ENCODE peak calls at places on chromosomes 13 and 19, in nine cellular contexts. I, U, A, O, T, X, B, Q and J are unnamed samples.

GRCh38 chr19:7692417-7693088 is 9.4 kb downstream of the FCER2 start:
- DNase-seq in Q (no peak), I (no peak), U (no peak), T (no peak), B (no peak), X (no peak), O (no peak), A (no peak), J (no peak)

GRCh38 chr13:72643339-72643989 is 84.0 kb downstream of the MZT1 start:
- DNase-seq in T (peak), A (peak), Q (no peak), B (peak), U (no peak), O (no peak), X (peak), I (peak), J (peak)

GRCh38 chr13:33676700-33677048 is 141.3 kb upstream of the RFC3 start:
- DNase-seq in X (peak), B (peak), I (peak), T (peak), U (peak), O (no peak), A (no peak), Q (peak), J (peak)

GRCh38 chr19:30361721-30362120 is 10.5 kb upstream of the ZNF536 start:
- DNase-seq in X (no peak), B (no peak), A (no peak), Q (no peak), O (no peak), I (no peak), U (no peak), T (no peak), J (no peak)

GRCh38 chr13:110506396-110506795 is 55.1 kb downstream of the RAB20 start:
- DNase-seq in Q (no peak), B (no peak), T (peak), X (no peak), I (no peak), U (no peak), O (no peak), A (no peak), J (no peak)

GRCh38 chr19:57171551-57172081 is 4.3 kb upstream of the DUXA start:
- DNase-seq in U (peak), X (peak), T (no peak), B (peak), I (peak), O (no peak), A (no peak), Q (peak), J (peak)

GRCh38 chr13:103703246-103703645 is 637.0 kb upstream of the SLC10A2 start:
- DNase-seq in U (no peak), B (no peak), A (no peak), T (no peak), X (no peak), I (no peak), O (no peak), Q (no peak), J (no peak)

GRCh38 chr19:29841559-29842367 is 30.0 kb downstream of the CCNE1 start:
- DNase-seq in T (peak), U (no peak), B (peak), Q (no peak), O (no peak), X (no peak), I (peak), A (peak), J (peak)

GRCh38 chr19:38710416-38710702 is 33.9 kb downstream of the CAPN12 start:
- DNase-seq in T (no peak), A (no peak), I (no peak), U (no peak), O (no peak), Q (no peak), X (no peak), B (no peak), J (no peak)

GRCh38 chr13:52738719-52739467 is 727 bp downstream of the CNMD start:
- DNase-seq in U (no peak), O (no peak), Q (no peak), X (peak), I (no peak), T (no peak), A (no peak), B (peak), J (no peak)

GRCh38 chr13:100875392-100876043 is 200.9 kb upstream of the TMTC4 start:
- DNase-seq in A (no peak), U (no peak), I (no peak), Q (no peak), T (no peak), B (peak), X (peak), O (peak), J (peak)

GRCh38 chr13:100363351-100363750 is 225.2 kb downstream of the GGACT start:
- DNase-seq in U (no peak), T (no peak), I (no peak), B (peak), O (peak), A (no peak), X (peak), Q (no peak), J (peak)

GRCh38 chr13:73870970-73871935 is 263.0 kb downstream of the KLF12 start:
- DNase-seq in U (no peak), O (peak), A (no peak), X (peak), I (no peak), Q (no peak), T (no peak), B (peak), J (peak)

GRCh38 chr19:12596485-12596884 is 14.1 kb downstream of the ZNF490 start:
- DNase-seq in B (no peak), X (no peak), A (no peak), U (no peak), Q (no peak), T (no peak), O (no peak), I (no peak), J (no peak)

GRCh38 chr19:4369109-4369887 is 25.9 kb downstream of the MPND start:
- DNase-seq in I (peak), B (no peak), Q (no peak), O (no peak), T (no peak), U (no peak), A (peak), X (no peak), J (no peak)

GRCh38 chr19:14556662-14557188 is 15.1 kb downstream of the NDUFB7 start:
- DNase-seq in I (peak), X (peak), A (peak), T (peak), Q (peak), B (peak), O (no peak), U (peak), J (peak)

GRCh38 chr19:45121827-45122345 is 28.9 kb downstream of the PPP1R37 start:
- DNase-seq in A (no peak), Q (no peak), B (no peak), X (no peak), T (no peak), U (no peak), O (no peak), I (no peak), J (no peak)

GRCh38 chr13:95226932-95227718 is 74.1 kb downstream of the ABCC4 start:
- DNase-seq in T (no peak), B (no peak), X (no peak), Q (no peak), A (no peak), U (no peak), I (no peak), O (no peak), J (no peak)

GRCh38 chr13:44299142-44299541 is 74.5 kb upstream of the SERP2 start:
- DNase-seq in I (no peak), X (no peak), T (no peak), O (no peak), Q (no peak), A (no peak), U (no peak), B (no peak), J (no peak)

GRCh38 chr13:70108276-70108845 is at the start of gene KLHL1:
- DNase-seq in A (no peak), Q (no peak), I (no peak), B (no peak), X (no peak), T (no peak), O (no peak), U (no peak), J (no peak)

GRCh38 chr19:14450168-14450874 is 17.2 kb downstream of the PKN1 start:
- DNase-seq in X (peak), U (peak), B (peak), O (no peak), I (peak), A (no peak), Q (no peak), T (peak), J (peak)

GRCh38 chr13:30615851-30616311 is 1.8 kb upstream of the USPL1 start:
- DNase-seq in T (no peak), A (no peak), B (peak), Q (no peak), U (no peak), O (no peak), X (peak), I (no peak), J (peak)

GRCh38 chr19:45477713-45478453 is 10.1 kb downstream of the FOSB start:
- DNase-seq in B (no peak), X (no peak), T (no peak), Q (no peak), U (no peak), A (peak), O (no peak), I (no peak), J (no peak)

GRCh38 chr19:8512115-8512967 is 1.6 kb downstream of the ZNF414 start:
- DNase-seq in I (peak), A (no peak), U (no peak), B (peak), T (peak), O (no peak), X (peak), Q (no peak), J (peak)

GRCh38 chr13:20428666-20429644 is 96.7 kb downstream of the CRYL1 start:
- DNase-seq in I (no peak), X (no peak), Q (no peak), U (no peak), O (no peak), A (no peak), T (no peak), B (no peak), J (no peak)

GRCh38 chr19:23318143-23318542 is 67.9 kb upstream of the ZNF724 start:
- DNase-seq in Q (no peak), A (no peak), B (no peak), T (no peak), X (no peak), I (no peak), U (no peak), O (no peak), J (no peak)

GRCh38 chr19:30227661-30228112 is 144.5 kb upstream of the ZNF536 start:
- DNase-seq in U (peak), I (peak), Q (no peak), T (peak), X (peak), B (peak), A (no peak), O (no peak), J (peak)

GRCh38 chr19:33815410-33816340 is 19.0 kb downstream of the KCTD15 start:
- DNase-seq in A (no peak), B (peak), O (no peak), Q (peak), T (no peak), I (no peak), X (peak), U (no peak), J (peak)

GRCh38 chr13:36346222-36347083 is at the start of gene SPART:
- DNase-seq in I (peak), A (no peak), O (peak), X (peak), B (peak), U (peak), Q (peak), T (peak), J (peak)

GRCh38 chr19:2727640-2727944 is 6.4 kb upstream of the DIRAS1 start:
- DNase-seq in U (no peak), T (no peak), A (no peak), X (no peak), O (no peak), Q (no peak), B (no peak), I (no peak), J (no peak)

GRCh38 chr13:48068036-48068435 is 26.9 kb downstream of the MED4 start:
- DNase-seq in I (no peak), O (no peak), B (no peak), X (no peak), Q (no peak), A (no peak), U (no peak), T (no peak), J (no peak)

GRCh38 chr13:21576424-21576823 is 27.5 kb downstream of the MICU2 start:
- DNase-seq in T (no peak), Q (no peak), B (no peak), A (no peak), X (no peak), I (no peak), U (no peak), O (no peak), J (no peak)

GRCh38 chr13:33290421-33290965 is 4.9 kb upstream of the STARD13 start:
- DNase-seq in Q (no peak), A (no peak), U (no peak), B (no peak), T (no peak), X (no peak), O (no peak), I (no peak), J (no peak)

GRCh38 chr13:48505597-48506091 is 27.2 kb downstream of the RCBTB2 start:
- DNase-seq in A (no peak), I (no peak), O (peak), Q (peak), X (peak), T (no peak), U (no peak), B (no peak), J (no peak)

GRCh38 chr13:20398459-20398858 is 127.2 kb downstream of the CRYL1 start:
- DNase-seq in T (no peak), A (no peak), O (no peak), I (no peak), B (no peak), X (no peak), Q (no peak), U (no peak), J (no peak)

GRCh38 chr13:67137044-67137735 is 92.9 kb downstream of the PCDH9 start:
- DNase-seq in B (peak), Q (no peak), T (no peak), O (no peak), I (no peak), X (peak), U (no peak), A (no peak), J (peak)

GRCh38 chr19:45766919-45767346 is 2.1 kb downstream of the SIX5 start:
- DNase-seq in U (peak), Q (no peak), I (no peak), X (peak), O (no peak), T (no peak), A (no peak), B (no peak), J (no peak)

GRCh38 chr19:50794778-50795664 is 4.8 kb downstream of the ACP4 start:
- DNase-seq in T (peak), A (no peak), B (no peak), I (no peak), U (no peak), X (no peak), O (no peak), Q (no peak), J (no peak)
- H3K4me3 ChIP-seq in T (no peak), A (no peak), B (no peak), I (no peak), U (no peak), X (no peak), O (no peak), Q (no peak), J (no peak)

GRCh38 chr19:53878786-53879144 is 3.2 kb upstream of the PRKCG start:
- DNase-seq in X (no peak), I (no peak), B (no peak), A (no peak), O (no peak), Q (no peak), U (no peak), T (no peak), J (no peak)
- H3K4me3 ChIP-seq in X (peak), I (peak), B (peak), A (peak), O (peak), Q (peak), U (peak), T (peak), J (peak)

DNA sequence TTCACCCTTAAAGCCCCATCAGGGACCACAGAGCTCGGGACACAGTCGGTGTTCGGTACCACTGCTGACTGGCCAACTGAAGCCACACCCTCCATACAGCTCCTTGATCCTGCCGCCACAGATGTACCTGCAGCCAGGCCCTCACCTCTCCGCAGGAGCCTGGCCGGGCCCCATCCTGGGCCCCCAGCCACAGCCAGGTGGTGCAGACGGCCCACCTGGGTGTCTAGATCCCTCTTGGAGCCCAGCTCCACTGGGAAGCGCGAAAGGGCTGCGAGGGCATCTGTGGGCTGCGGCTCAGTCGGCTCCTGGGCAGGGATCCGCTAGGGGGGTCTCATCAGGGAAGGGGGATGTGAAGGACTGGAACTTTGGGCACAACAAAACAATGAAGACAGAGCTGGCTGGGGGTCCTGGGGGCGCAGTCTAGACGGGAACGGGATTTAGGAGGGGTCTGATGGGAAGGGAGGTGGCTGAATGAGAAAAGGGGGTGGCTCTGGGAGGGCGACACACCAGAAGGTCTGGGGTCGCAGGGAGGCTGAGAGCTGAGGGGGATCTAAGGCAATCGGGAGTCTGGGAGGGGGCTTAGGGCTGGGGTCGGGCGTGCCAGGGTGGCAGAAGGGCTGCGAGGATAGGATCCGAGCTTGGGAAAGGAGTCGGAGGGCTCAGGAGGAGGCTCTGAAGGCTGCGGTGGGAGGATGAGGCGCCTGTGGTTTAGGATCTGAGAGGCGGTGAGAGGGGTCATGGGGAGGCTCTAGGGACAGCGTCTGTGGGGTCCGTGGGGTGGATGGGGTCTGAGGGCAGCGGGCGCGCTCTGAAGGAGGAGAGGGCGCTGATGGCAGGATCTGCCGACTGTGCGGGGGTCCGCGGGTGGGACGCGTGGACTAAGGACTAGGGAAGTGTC is 15.8 kb downstream of the PRODH2 start:
- DNase-seq in O (no peak), T (no peak), Q (no peak), A (no peak), I (no peak), U (no peak), B (no peak), X (no peak), J (no peak)
- H3K4me3 ChIP-seq in O (no peak), T (no peak), Q (no peak), A (no peak), I (no peak), U (no peak), B (no peak), X (no peak), J (no peak)

GRCh38 chr13:23722726-23723453 is 152.7 kb downstream of the TNFRSF19 start:
- DNase-seq in O (no peak), Q (no peak), X (no peak), B (no peak), I (no peak), U (no peak), A (no peak), T (no peak), J (no peak)

GRCh38 chr13:23728807-23729206 is 158.6 kb downstream of the TNFRSF19 start:
- DNase-seq in I (no peak), B (no peak), Q (no peak), A (no peak), O (no peak), T (no peak), X (no peak), U (no peak), J (no peak)

GRCh38 chr13:23724196-23724970 is 154.2 kb downstream of the TNFRSF19 start:
- DNase-seq in B (no peak), I (no peak), O (no peak), Q (no peak), T (no peak), X (no peak), U (no peak), A (no peak), J (no peak)

GRCh38 chr13:23723463-23723862 is 153.3 kb downstream of the TNFRSF19 start:
- DNase-seq in O (peak), Q (no peak), I (no peak), B (peak), A (no peak), U (no peak), T (no peak), X (peak), J (peak)

GRCh38 chr13:23725922-23726321 is 155.7 kb downstream of the TNFRSF19 start:
- DNase-seq in O (no peak), B (peak), T (no peak), I (no peak), U (no peak), X (peak), Q (no peak), A (no peak), J (peak)
- H3K4me3 ChIP-seq in O (no peak), B (no peak), T (no peak), I (no peak), U (no peak), X (peak), Q (no peak), A (no peak), J (no peak)

GRCh38 chr13:60164490-60164889 is 762 bp upstream of the DIAPH3 start:
- DNase-seq in Q (no peak), X (peak), O (no peak), T (no peak), I (peak), U (no peak), B (peak), A (no peak), J (peak)

GRCh38 chr13:60165391-60166099 is 1.8 kb upstream of the DIAPH3 start:
- DNase-seq in T (no peak), I (no peak), A (no peak), X (no peak), U (no peak), Q (no peak), B (peak), O (no peak), J (peak)

GRCh38 chr13:60167121-60167520 is 3.4 kb upstream of the DIAPH3 start:
- DNase-seq in U (no peak), I (no peak), A (no peak), T (no peak), O (no peak), B (no peak), X (no peak), Q (no peak), J (no peak)

GRCh38 chr13:60162096-60162495 is 1.6 kb downstream of the DIAPH3 start:
- DNase-seq in Q (no peak), B (no peak), I (no peak), T (no peak), A (no peak), X (no peak), O (no peak), U (no peak), J (no peak)

DNA sequence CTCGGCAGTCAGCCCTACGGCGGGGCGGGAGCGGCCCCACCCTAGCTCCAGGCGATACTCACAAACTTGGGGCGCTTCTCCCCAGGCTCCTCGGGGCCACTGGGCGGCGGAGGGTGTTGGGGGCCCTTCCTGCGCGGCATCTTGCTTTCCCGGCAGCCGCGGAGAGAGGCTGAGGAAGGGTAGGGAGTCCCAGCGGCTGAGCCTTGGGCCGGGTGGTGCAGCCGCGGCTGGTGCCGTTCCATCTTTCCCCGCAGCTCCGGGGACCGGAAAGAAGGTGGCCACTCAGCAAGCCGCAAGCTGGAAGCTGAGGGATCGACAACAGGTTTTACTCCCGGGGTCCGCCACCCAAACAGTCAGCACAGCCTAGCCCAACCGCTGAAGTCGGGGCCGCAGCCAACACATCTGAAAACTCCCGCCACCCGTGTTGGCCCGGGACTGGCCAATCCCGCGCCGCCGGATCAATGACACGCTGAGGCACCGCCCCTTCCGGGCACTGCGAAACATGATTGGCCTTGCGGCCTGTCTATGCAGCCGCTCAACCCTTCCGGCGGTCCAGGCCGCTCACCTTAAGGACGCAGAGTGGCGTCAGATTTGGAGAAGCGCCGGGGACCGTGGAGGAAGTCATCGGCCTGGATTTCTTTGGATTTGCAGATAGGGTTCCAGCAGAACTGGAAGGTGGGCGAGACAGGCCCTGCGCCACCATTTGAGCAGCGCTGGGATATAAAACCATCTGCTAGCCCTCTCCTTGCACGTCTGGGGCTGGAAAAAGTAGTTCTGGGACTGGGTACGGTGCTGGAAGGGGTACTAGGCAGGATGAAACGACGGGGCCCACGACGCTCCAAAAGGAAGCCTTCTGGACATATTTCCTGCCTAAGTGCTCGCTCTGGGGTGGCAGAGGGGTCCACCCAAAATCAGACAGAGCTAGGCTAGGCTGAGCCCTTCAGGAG is at the start of gene DIAPH3:
- DNase-seq in X (peak), O (peak), T (peak), Q (peak), B (peak), I (peak), U (peak), A (peak), J (peak)
- H3K4me3 ChIP-seq in X (peak), O (peak), T (peak), Q (peak), B (peak), I (peak), U (peak), A (peak), J (peak)